ENCODE peak calls at places on chromosome 16, in seven cellular contexts. Y, M, P, R, S, V and C are unnamed samples.

GRCh38 chr16:50151322-50151721 is 1.8 kb upstream of the TENT4B start:
- DNase-seq in R (no peak), P (no peak), Y (no peak), M (no peak), V (no peak), S (no peak), C (no peak)

GRCh38 chr16:85750827-85751641 is at the start of gene C16orf74:
- DNase-seq in V (no peak), M (no peak), R (peak; percentile 41), Y (no peak), S (no peak), P (peak; percentile 74), C (no peak)

GRCh38 chr16:9395958-9396359 is 304.5 kb downstream of the HAPSTR1 start:
- DNase-seq in Y (no peak), M (no peak), V (no peak), P (no peak), R (no peak), S (no peak), C (no peak)

GRCh38 chr16:50265716-50266336 is 525 bp upstream of the ADCY7 start:
- DNase-seq in S (no peak), M (no peak), P (no peak), V (no peak), Y (no peak), R (no peak), C (no peak)

GRCh38 chr16:75627856-75628255 is 4.8 kb upstream of the ADAT1 start:
- DNase-seq in R (no peak), V (no peak), S (no peak), P (no peak), Y (no peak), M (no peak), C (no peak)

GRCh38 chr16:30132591-30132990 is 9.6 kb upstream of the MAPK3 start:
- DNase-seq in Y (no peak), R (no peak), V (no peak), S (no peak), M (no peak), P (no peak), C (no peak)

GRCh38 chr16:56743840-56744239 is 13.9 kb downstream of the NUP93 start:
- DNase-seq in Y (peak; percentile 38), R (peak; percentile 69), P (no peak), M (no peak), S (no peak), V (no peak), C (no peak)

GRCh38 chr16:727291-727977 is 528 bp downstream of the HAGHL start:
- DNase-seq in R (no peak), S (no peak), V (no peak), Y (no peak), M (no peak), P (no peak), C (no peak)

GRCh38 chr16:1580256-1580655 is 31.6 kb downstream of the IFT140 start:
- DNase-seq in Y (no peak), S (no peak), R (no peak), V (no peak), M (no peak), P (no peak), C (no peak)

GRCh38 chr16:73010150-73010676 is 37.7 kb downstream of the ZFHX3 start:
- DNase-seq in V (no peak), S (no peak), Y (no peak), P (no peak), R (no peak), M (no peak), C (no peak)

GRCh38 chr16:70526403-70526802 is 2.8 kb downstream of the SF3B3 start:
- DNase-seq in S (no peak), M (no peak), R (no peak), V (no peak), P (no peak), Y (no peak), C (no peak)

GRCh38 chr16:1367486-1368174 is 15.9 kb downstream of the GNPTG start:
- DNase-seq in M (no peak), V (peak; percentile 79), P (no peak), S (no peak), Y (no peak), R (no peak), C (no peak)

GRCh38 chr16:3651461-3652372 is 2.8 kb upstream of the DNASE1 start:
- DNase-seq in M (no peak), V (no peak), R (peak; percentile 8), P (no peak), S (no peak), Y (no peak), C (no peak)

GRCh38 chr16:84607694-84608093 is 10.2 kb downstream of the COTL1 start:
- DNase-seq in M (no peak), S (no peak), R (no peak), Y (no peak), V (no peak), P (no peak), C (no peak)

GRCh38 chr16:82699262-82699661 is 72.5 kb downstream of the CDH13 start:
- DNase-seq in Y (no peak), M (no peak), V (no peak), S (no peak), P (no peak), R (no peak), C (no peak)